ENCODE peak calls at places on chromosomes 1 and 21, in four cellular contexts. One of them, this sample, is unnamed.

GRCh38 chr1:207748737-207749528 is 2.9 kb upstream of the CD46 start:
- DNase-seq in neural crest cell: no peak
- DNase-seq in activated CD4-positive, alpha-beta T cell treated with anti-CD3 and anti-CD28 coated beads, Interleukin-2, amount 50 U/mL, for 4 hours: no peak
- DNase-seq in EL: no peak
- DNase-seq in this sample: no peak

GRCh38 chr1:212432163-212432705 is 486 bp upstream of the NENF start:
- DNase-seq in neural crest cell: no peak
- DNase-seq in EL: no peak
- DNase-seq in activated CD4-positive, alpha-beta T cell treated with anti-CD3 and anti-CD28 coated beads, Interleukin-2, amount 50 U/mL, for 4 hours: no peak
- DNase-seq in this sample: no peak

GRCh38 chr1:98659879-98660278 is 1.6 kb upstream of the SNX7 start:
- DNase-seq in neural crest cell: no peak
- DNase-seq in EL: no peak
- DNase-seq in activated CD4-positive, alpha-beta T cell treated with anti-CD3 and anti-CD28 coated beads, Interleukin-2, amount 50 U/mL, for 4 hours: no peak
- DNase-seq in this sample: no peak

GRCh38 chr1:93676424-93676823 is 5.2 kb downstream of the BCAR3 start:
- DNase-seq in EL: no peak
- DNase-seq in neural crest cell: no peak
- DNase-seq in activated CD4-positive, alpha-beta T cell treated with anti-CD3 and anti-CD28 coated beads, Interleukin-2, amount 50 U/mL, for 4 hours: no peak
- DNase-seq in this sample: peak; percentile 77

GRCh38 chr1:183226963-183227362 is 40.9 kb downstream of the LAMC2 start:
- DNase-seq in neural crest cell: no peak
- DNase-seq in EL: no peak
- DNase-seq in activated CD4-positive, alpha-beta T cell treated with anti-CD3 and anti-CD28 coated beads, Interleukin-2, amount 50 U/mL, for 4 hours: no peak
- DNase-seq in this sample: no peak

GRCh38 chr21:38875694-38876492 is 70.2 kb downstream of the ETS2 start:
- DNase-seq in EL: peak; percentile 33
- DNase-seq in neural crest cell: no peak
- DNase-seq in activated CD4-positive, alpha-beta T cell treated with anti-CD3 and anti-CD28 coated beads, Interleukin-2, amount 50 U/mL, for 4 hours: no peak
- DNase-seq in this sample: no peak

GRCh38 chr1:112769611-112770010 is 54.5 kb upstream of the PPM1J start:
- DNase-seq in neural crest cell: no peak
- DNase-seq in activated CD4-positive, alpha-beta T cell treated with anti-CD3 and anti-CD28 coated beads, Interleukin-2, amount 50 U/mL, for 4 hours: no peak
- DNase-seq in EL: no peak
- DNase-seq in this sample: no peak

GRCh38 chr1:65114312-65114711 is 33.7 kb upstream of the AK4 start:
- DNase-seq in activated CD4-positive, alpha-beta T cell treated with anti-CD3 and anti-CD28 coated beads, Interleukin-2, amount 50 U/mL, for 4 hours: no peak
- DNase-seq in EL: no peak
- DNase-seq in neural crest cell: no peak
- DNase-seq in this sample: no peak

GRCh38 chr1:233327938-233328660 is 575 bp downstream of the MAP3K21 start:
- DNase-seq in EL: peak; percentile 5
- DNase-seq in activated CD4-positive, alpha-beta T cell treated with anti-CD3 and anti-CD28 coated beads, Interleukin-2, amount 50 U/mL, for 4 hours: peak; percentile 19
- DNase-seq in neural crest cell: no peak
- DNase-seq in this sample: no peak

GRCh38 chr1:194474701-194475100 is 1288.3 kb upstream of the B3GALT2 start:
- DNase-seq in activated CD4-positive, alpha-beta T cell treated with anti-CD3 and anti-CD28 coated beads, Interleukin-2, amount 50 U/mL, for 4 hours: no peak
- DNase-seq in EL: no peak
- DNase-seq in neural crest cell: no peak
- DNase-seq in this sample: no peak

This sample was measured in cardiac septum.